ENCODE peak calls at places on chromosomes 12 and 14, in five cellular contexts. D is GM12865, K is pancreas, T is choroid plexus epithelial cell, H is hepatocyte. I is an unnamed sample.

GRCh38 chr14:105591052-105591451 is 64.7 kb downstream of the TMEM121 start:
- DNase-seq in D (no peak), K (no peak), T (no peak), H (no peak), I (no peak)

GRCh38 chr12:71477609-71478008 is 38.0 kb downstream of the LGR5 start:
- DNase-seq in D (no peak), K (no peak), T (no peak), H (no peak), I (no peak)

GRCh38 chr12:93567174-93567573 is 5.3 kb upstream of the SOCS2 start:
- DNase-seq in D (no peak), K (no peak), T (no peak), H (no peak), I (no peak)

GRCh38 chr12:13135336-13136178 is 32.1 kb upstream of the GSG1 start:
- DNase-seq in D (no peak), K (peak), T (peak), H (peak), I (peak)

GRCh38 chr14:96205059-96205993 is 687 bp downstream of the BDKRB2 start:
- DNase-seq in D (no peak), K (no peak), T (no peak), H (no peak), I (peak)

GRCh38 chr14:100538566-100539318 is 48.5 kb downstream of the BEGAIN start:
- DNase-seq in D (no peak), K (peak), T (no peak), H (no peak), I (peak)

GRCh38 chr12:63905523-63905922 is 61.0 kb downstream of the SRGAP1 start:
- DNase-seq in D (no peak), K (no peak), T (no peak), H (no peak), I (no peak)

GRCh38 chr14:63435838-63436237 is 107.3 kb downstream of the PPP2R5E start:
- DNase-seq in D (peak), K (peak), T (peak), H (peak), I (no peak)

GRCh38 chr14:96095581-96096476 is 56.7 kb downstream of the C14orf132 start:
- DNase-seq in D (no peak), K (no peak), T (peak), H (peak), I (peak)

GRCh38 chr12:80939231-80939950 is 1.7 kb upstream of the LIN7A start:
- DNase-seq in D (peak), K (no peak), T (peak), H (no peak), I (no peak)

GRCh38 chr14:61671086-61671485 is 24.2 kb upstream of the HIF1A start:
- DNase-seq in D (peak), K (no peak), T (no peak), H (no peak), I (no peak)

GRCh38 chr12:82479511-82479910 is 121.2 kb downstream of the METTL25 start:
- DNase-seq in D (no peak), K (no peak), T (peak), H (no peak), I (no peak)

GRCh38 chr14:86237733-86238132 is 707.8 kb downstream of the FLRT2 start:
- DNase-seq in D (no peak), K (no peak), T (no peak), H (no peak), I (peak)

GRCh38 chr12:30626847-30627246 is 68.8 kb downstream of the IPO8 start:
- DNase-seq in D (no peak), K (no peak), T (no peak), H (no peak), I (no peak)

GRCh38 chr14:105605501-105606304 is 79.3 kb downstream of the TMEM121 start:
- DNase-seq in D (no peak), K (no peak), T (no peak), H (no peak), I (no peak)

GRCh38 chr12:55932546-55932919 is 1.6 kb downstream of the DGKA start:
- DNase-seq in D (peak), K (no peak), T (peak), H (no peak), I (no peak)

GRCh38 chr12:18383203-18383602 is 121.9 kb downstream of the PIK3C2G start:
- DNase-seq in D (no peak), K (no peak), T (peak), H (peak), I (no peak)

GRCh38 chr14:50085570-50086315 is 30.6 kb downstream of the VCPKMT start:
- DNase-seq in D (peak), K (no peak), T (peak), H (no peak), I (no peak)

GRCh38 chr14:20454359-20454644 is 310 bp downstream of the OSGEP start:
- DNase-seq in D (no peak), K (no peak), T (no peak), H (no peak), I (no peak)

GRCh38 chr12:49956663-49957569 is 4.8 kb upstream of the AQP5 start:
- DNase-seq in D (no peak), K (no peak), T (no peak), H (no peak), I (no peak)

GRCh38 chr12:19125325-19125724 is 4.2 kb upstream of the PLEKHA5 start:
- DNase-seq in D (peak), K (no peak), T (peak), H (no peak), I (no peak)

GRCh38 chr14:21524575-21525518 is 1.3 kb downstream of the SALL2 start:
- DNase-seq in D (no peak), K (no peak), T (no peak), H (peak), I (no peak)

GRCh38 chr14:104344815-104345214 is 206.4 kb downstream of the KIF26A start:
- DNase-seq in D (no peak), K (no peak), T (no peak), H (no peak), I (peak)

GRCh38 chr12:50212071-50212467 is 44.9 kb upstream of the CERS5 start:
- DNase-seq in D (no peak), K (no peak), T (no peak), H (no peak), I (no peak)

GRCh38 chr14:64812412-64812811 is 67.3 kb downstream of the SPTB start:
- DNase-seq in D (peak), K (peak), T (no peak), H (peak), I (peak)

GRCh38 chr12:52249041-52249461 is 16.0 kb downstream of the KRT7 start:
- DNase-seq in D (no peak), K (peak), T (no peak), H (no peak), I (no peak)

GRCh38 chr14:94458558-94459200 is 6.1 kb upstream of the SERPINA11 start:
- DNase-seq in D (no peak), K (no peak), T (no peak), H (no peak), I (no peak)

GRCh38 chr14:50985124-50985815 is 41.0 kb upstream of the PYGL start:
- DNase-seq in D (no peak), K (no peak), T (no peak), H (no peak), I (no peak)

GRCh38 chr12:112788205-112788604 is 3.3 kb upstream of the RPH3A start:
- DNase-seq in D (no peak), K (no peak), T (no peak), H (no peak), I (peak)

GRCh38 chr12:112183141-112183581 is 57.8 kb downstream of the TRAFD1 start:
- DNase-seq in D (peak), K (no peak), T (peak), H (no peak), I (peak)

GRCh38 chr12:90883456-90883855 is 71.5 kb downstream of the CCER1 start:
- DNase-seq in D (no peak), K (no peak), T (no peak), H (no peak), I (no peak)

GRCh38 chr14:88063807-88064206 is 58.9 kb downstream of the GPR65 start:
- DNase-seq in D (no peak), K (no peak), T (no peak), H (no peak), I (no peak)

GRCh38 chr12:79250186-79250585 is 385.6 kb downstream of the SYT1 start:
- DNase-seq in D (no peak), K (no peak), T (peak), H (no peak), I (no peak)

GRCh38 chr12:65384240-65384639 is 105.8 kb downstream of the MSRB3 start:
- DNase-seq in D (no peak), K (no peak), T (no peak), H (no peak), I (no peak)

GRCh38 chr14:86391085-86391484 is 861.1 kb downstream of the FLRT2 start:
- DNase-seq in D (no peak), K (no peak), T (no peak), H (no peak), I (no peak)

GRCh38 chr14:92457018-92457565 is 56.5 kb upstream of the RIN3 start:
- DNase-seq in D (no peak), K (no peak), T (no peak), H (no peak), I (no peak)
- H3K4me3 ChIP-seq in D (no peak), K (no peak), T (no peak), H (no peak), I (no peak)

DNA sequence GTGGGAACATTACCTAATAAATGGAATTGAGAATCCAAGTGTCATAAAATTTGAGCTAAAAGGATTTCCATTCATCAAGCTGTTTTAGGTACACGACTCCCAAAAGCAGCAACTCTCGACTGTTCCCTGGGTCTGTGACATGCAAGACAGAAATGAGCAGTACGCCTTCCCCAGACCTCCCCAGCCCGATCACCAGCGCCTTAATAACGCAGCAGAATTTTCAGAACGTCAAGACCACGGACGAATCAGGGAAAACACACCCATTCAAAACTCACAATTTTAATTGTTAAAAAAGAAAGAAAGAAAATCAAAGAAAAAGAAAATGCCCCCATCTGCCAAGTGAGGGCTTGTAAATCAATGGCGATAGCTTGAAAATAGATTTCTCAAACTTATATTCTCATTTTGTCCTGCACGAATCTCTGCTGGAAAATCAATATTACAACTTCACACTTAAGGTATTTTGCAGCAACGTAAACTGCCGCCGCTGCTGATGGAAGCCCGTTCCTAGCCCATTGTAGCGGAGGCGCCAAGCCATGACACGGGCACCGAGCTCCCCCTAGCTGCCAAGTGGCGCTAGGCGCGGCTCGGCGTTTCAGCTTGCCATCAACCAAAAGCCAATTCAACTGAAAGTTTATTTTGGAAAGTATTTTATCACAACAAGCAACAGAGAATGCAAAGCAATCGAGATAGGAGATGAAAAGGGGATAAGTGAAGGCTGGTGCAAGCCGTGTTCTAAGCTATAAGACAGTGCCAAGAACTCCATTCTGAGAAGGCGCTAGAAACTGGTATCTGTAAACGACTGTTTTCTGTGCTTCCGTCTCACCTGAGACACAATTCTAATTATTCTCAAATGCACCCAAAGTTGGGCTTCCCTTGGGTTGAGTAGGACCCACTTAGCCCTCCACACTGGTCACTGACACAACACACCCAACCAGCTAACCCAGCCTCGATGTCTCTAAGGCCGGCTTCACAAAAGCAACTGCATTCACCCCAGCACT is 5.5 kb downstream of the BCL11B start:
- DNase-seq in D (peak), K (peak), T (peak), H (peak), I (peak)
- H3K4me3 ChIP-seq in D (no peak), K (no peak), T (no peak), H (no peak), I (no peak)

DNA sequence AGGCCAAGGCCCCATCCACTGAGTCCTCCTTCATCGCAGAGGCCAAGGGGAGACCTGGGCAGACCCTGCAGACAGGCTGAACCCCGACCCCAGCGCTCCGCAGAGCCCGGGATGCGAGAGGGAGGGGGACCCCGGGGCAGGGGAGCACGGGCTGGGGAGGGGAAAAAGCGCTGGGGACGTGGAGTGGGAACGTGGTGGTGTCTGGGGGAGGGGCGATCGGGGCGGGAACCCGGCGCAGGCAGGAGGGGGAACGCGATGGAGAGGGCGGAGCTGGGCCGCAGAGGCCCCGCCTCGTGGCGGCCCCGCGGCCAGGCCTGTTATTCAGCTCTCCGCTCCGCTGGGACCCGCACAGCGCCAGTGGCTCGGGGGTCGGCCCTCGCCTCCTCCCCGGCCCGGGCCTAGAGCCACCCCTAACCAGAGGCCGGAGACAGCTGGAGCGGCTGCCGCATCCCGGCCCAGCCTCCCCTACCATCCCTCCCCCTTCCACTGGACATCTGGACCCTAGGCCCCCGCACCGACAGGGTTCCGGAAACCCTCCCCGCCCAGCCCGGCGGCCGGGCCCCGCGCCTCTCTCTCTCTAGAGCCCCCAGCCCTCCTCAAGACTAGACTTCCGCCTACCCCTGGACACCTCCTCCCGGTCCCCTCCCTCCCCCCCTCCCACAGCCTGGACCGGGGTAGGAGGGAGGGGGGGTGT is at the start of gene ARHGEF25:
- DNase-seq in D (no peak), K (peak), T (peak), H (peak), I (peak)
- H3K4me3 ChIP-seq in D (peak), K (peak), T (peak), H (peak), I (peak)

DNA sequence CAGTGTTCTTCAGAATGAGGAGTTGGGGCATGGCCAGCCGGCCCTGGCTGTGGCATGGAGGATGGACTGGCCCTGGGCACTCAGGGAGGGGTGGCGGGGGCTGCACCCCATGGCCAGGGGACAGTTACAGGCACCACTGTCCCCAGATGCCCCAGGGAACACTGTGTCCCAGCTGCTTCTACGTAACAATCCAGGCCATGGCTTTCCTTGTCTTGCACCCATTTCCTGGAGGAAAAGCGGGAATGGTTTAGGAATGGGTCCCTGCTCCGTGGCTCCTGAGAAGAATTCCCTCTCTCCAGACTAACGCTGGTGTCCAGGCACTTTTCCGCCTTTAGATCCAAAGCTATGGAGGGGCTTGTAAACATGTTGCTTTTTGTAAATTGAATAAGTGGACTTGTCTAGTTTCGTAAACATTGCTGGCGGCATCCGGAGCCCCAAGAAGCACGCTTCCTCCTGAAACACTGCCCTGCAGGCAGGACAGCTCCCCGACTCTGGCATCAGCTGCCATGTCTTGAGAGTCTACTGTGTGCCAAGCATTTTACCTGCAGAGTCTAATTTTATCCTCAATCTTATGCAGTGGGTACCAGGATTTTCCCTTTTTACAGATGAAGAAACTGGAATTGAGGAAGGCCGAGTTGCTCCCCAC is 238.3 kb downstream of the SLC41A2 start:
- DNase-seq in D (no peak), K (no peak), T (no peak), H (no peak), I (no peak)
- H3K4me3 ChIP-seq in D (no peak), K (no peak), T (peak), H (no peak), I (no peak)

DNA sequence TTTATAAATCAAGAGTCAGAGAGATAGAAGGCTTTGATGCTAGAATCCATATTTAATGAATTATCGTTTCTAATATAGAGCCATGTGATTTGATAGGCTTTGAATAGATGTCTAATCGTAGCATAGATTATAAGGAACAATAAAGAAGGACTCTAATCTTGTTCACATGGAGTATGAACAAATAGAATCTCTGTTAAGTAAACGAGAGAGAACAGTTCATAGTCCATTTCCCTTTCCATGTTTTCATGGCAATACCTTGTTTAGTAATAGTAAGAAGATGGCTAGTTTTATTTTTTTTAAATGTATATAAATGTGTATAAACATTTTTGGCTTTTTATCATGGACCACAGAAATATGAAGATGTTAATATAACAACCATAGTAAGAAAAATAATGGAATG is 32.3 kb upstream of the RAD51AP1 start:
- DNase-seq in D (no peak), K (no peak), T (no peak), H (no peak), I (no peak)
- H3K4me3 ChIP-seq in D (no peak), K (no peak), T (no peak), H (no peak), I (no peak)

GRCh38 chr14:99155173-99155777 is 116.7 kb downstream of the BCL11B start:
- DNase-seq in D (no peak), K (no peak), T (no peak), H (no peak), I (no peak)
- H3K4me3 ChIP-seq in D (no peak), K (no peak), T (no peak), H (no peak), I (no peak)